ENCODE peak calls at places on chromosomes 3 and 15, in four cellular contexts. E is HCT116, G is K562, U is HepG2. J is an unnamed sample.

GRCh38 chr3:194556086-194557056 is 69.6 kb upstream of the ATP13A3 start:
- DNase-seq in E (no peak), G (peak; percentile 55), U (peak; percentile 30), J (no peak)

GRCh38 chr3:47016934-47017435 is 37.5 kb downstream of the NBEAL2 start:
- DNase-seq in E (no peak), G (peak; percentile 85), U (no peak), J (no peak)

GRCh38 chr15:36428102-36428845 is 151.2 kb upstream of the CDIN1 start:
- DNase-seq in E (peak; percentile 96), G (peak; percentile 76), U (peak; percentile 63), J (peak; percentile 18)

GRCh38 chr3:58492385-58492970 is 582 bp downstream of the KCTD6 start:
- DNase-seq in E (no peak), G (no peak), U (no peak), J (no peak)

GRCh38 chr3:46370784-46371183 is at the start of gene CCR5:
- DNase-seq in E (no peak), G (no peak), U (no peak), J (no peak)

GRCh38 chr3:111989061-111989678 is 9.6 kb upstream of the TAGLN3 start:
- DNase-seq in E (peak; percentile 63), G (no peak), U (peak; percentile 53), J (peak; percentile 47)

GRCh38 chr15:83565553-83566159 is 88.3 kb upstream of the ADAMTSL3 start:
- DNase-seq in E (peak; percentile 37), G (peak; percentile 30), U (peak; percentile 25), J (peak; percentile 12)

GRCh38 chr15:25850154-25851111 is 12.7 kb downstream of the ATP10A start:
- DNase-seq in E (no peak), G (peak; percentile 76), U (peak; percentile 74), J (peak; percentile 28)

GRCh38 chr3:120306519-120307455 is 21.8 kb upstream of the GPR156 start:
- DNase-seq in E (no peak), G (no peak), U (no peak), J (no peak)

GRCh38 chr15:98896802-98897732 is 110.5 kb downstream of the PGPEP1L start:
- DNase-seq in E (peak; percentile 77), G (no peak), U (peak; percentile 85), J (peak; percentile 96)

GRCh38 chr15:98924311-98925049 is 83.1 kb downstream of the PGPEP1L start:
- DNase-seq in E (no peak), G (no peak), U (no peak), J (no peak)

GRCh38 chr3:107184375-107184774 is 192.9 kb upstream of the CCDC54 start:
- DNase-seq in E (no peak), G (no peak), U (no peak), J (no peak)

GRCh38 chr3:112650472-112650871 is 9.5 kb upstream of the CCDC80 start:
- DNase-seq in E (no peak), G (no peak), U (no peak), J (no peak)

GRCh38 chr3:144771401-144771870 is 799.8 kb downstream of the DIPK2A start:
- DNase-seq in E (no peak), G (no peak), U (no peak), J (no peak)

GRCh38 chr15:68561146-68561545 is 17.6 kb upstream of the CORO2B start:
- DNase-seq in E (no peak), G (no peak), U (no peak), J (no peak)

GRCh38 chr15:68432665-68433064 is 702 bp upstream of the ITGA11 start:
- DNase-seq in E (no peak), G (no peak), U (no peak), J (no peak)

GRCh38 chr3:138442433-138442832 is 8.0 kb downstream of the ESYT3 start:
- DNase-seq in E (peak; percentile 60), G (peak; percentile 82), U (peak; percentile 59), J (no peak)
- TF ChIP-seq SIN3A in E (no peak), G (no peak), U (no peak), J (no peak)

GRCh38 chr3:187798531-187799520 is 53.6 kb upstream of the BCL6 start:
- DNase-seq in E (no peak), G (no peak), U (no peak), J (no peak)
- TF ChIP-seq TCF7L2 in E (no peak), G (no peak), U (no peak), J (no peak)

GRCh38 chr3:152353578-152353977 is 84.8 kb downstream of the MBNL1 start:
- DNase-seq in E (no peak), G (no peak), U (no peak), J (no peak)

GRCh38 chr3:152355744-152356665 is 87.3 kb downstream of the MBNL1 start:
- DNase-seq in E (no peak), G (no peak), U (no peak), J (no peak)

GRCh38 chr3:152357587-152357986 is 88.9 kb downstream of the MBNL1 start:
- DNase-seq in E (no peak), G (no peak), U (no peak), J (no peak)

GRCh38 chr3:152359385-152360248 is 90.9 kb downstream of the MBNL1 start:
- DNase-seq in E (no peak), G (no peak), U (no peak), J (no peak)

DNA sequence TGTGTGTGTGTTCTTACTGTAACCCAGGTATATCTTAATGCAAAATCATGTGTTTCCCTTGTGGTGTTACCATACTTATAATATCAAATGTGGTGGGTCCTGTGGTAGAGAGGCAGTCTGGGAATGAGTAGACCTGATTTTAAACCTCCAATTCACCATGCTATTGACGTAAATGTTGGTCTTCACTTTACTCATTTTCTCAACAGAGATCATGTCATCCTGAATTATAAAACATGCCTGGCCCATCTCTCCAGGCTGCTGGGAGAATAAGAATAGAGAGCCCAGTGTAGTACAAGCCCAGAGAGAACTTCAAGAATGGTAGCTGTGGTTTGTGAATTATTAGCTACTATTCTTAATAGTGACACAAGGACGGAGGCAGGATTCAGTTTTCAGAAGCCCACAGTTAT is 88.1 kb downstream of the MBNL1 start:
- DNase-seq in E (no peak), G (no peak), U (no peak), J (no peak)
- TF ChIP-seq SIN3A in E (no peak), G (no peak), U (no peak), J (no peak)

GRCh38 chr3:117681619-117682018 is 972.0 kb downstream of the TUSC7 start:
- DNase-seq in E (no peak), G (no peak), U (no peak), J (no peak)
- TF ChIP-seq TCF7L2 in E (no peak), G (no peak), U (no peak), J (no peak)

GRCh38 chr3:159417761-159418160 is 570.9 kb upstream of the IL12A start:
- DNase-seq in E (no peak), G (no peak), U (no peak), J (no peak)

GRCh38 chr3:159413319-159413718 is 575.3 kb upstream of the IL12A start:
- DNase-seq in E (no peak), G (no peak), U (no peak), J (no peak)

GRCh38 chr3:159416854-159417253 is 571.8 kb upstream of the IL12A start:
- DNase-seq in E (no peak), G (no peak), U (no peak), J (no peak)

DNA sequence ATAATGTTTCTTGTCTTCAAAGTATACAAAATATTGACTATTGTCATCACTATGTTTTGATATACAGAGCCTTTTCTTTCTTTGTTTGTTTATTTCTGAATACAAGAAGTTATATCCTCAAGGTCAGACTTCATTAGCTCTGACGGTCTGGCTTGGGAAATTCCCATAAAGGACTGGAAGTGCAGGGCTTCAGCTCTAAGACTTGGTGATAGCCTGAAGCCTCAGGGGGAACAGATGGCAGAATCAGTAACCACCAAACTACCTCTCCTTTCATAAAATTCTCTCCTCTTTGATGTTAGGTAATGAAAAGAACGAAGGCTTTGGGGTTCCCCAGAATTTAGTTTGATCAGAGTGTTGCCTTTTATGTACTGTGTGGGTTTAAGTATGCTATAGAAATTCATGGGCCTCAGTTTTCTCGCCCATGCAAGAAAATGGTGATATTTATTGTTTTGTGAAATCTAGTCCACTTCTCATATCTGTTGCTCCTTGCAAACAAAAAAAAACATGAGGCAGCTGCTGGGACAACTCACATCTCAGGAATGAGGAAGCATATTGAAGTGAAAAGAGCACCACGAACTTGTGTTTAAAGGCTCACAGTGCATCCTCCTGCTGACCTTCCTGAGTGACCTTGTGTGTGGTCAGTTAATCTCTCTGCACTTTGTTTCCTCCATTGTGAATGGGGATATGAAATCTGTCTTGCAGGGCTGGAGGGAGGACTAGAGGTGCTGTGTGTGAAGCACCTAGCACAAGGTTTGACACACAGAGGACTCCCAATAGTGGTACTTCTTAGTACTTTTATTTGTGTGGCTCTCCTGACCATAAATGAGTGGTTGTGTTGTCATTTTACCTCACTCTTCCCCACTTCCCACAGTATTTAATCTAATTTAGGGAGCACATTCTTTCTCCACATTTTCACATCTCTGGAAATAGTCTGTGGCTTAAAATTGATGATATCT is 569.8 kb upstream of the IL12A start:
- DNase-seq in E (peak; percentile 23), G (no peak), U (no peak), J (no peak)
- TF ChIP-seq SIN3A in E (no peak), G (no peak), U (no peak), J (no peak)

GRCh38 chr3:43288366-43288765 is 2.0 kb downstream of the SNRK start:
- DNase-seq in E (no peak), G (no peak), U (no peak), J (no peak)
- TF ChIP-seq TCF7L2 in E (no peak), G (no peak), U (no peak), J (no peak)

J was measured in Panc1.